ENCODE peak calls at places on chromosomes 7 and 10, in five cellular contexts. V is GM23248, S is HCT116, C is PC-3, I is MM.1S. N is an unnamed sample. For H3K4me1, the result is how much of the 10 kb centered on the place peaks cover.

GRCh38 chr10:100661546-100661945 is 83.8 kb upstream of the PAX2 start:
- DNase-seq in S (no peak), C (no peak), V (no peak), I (no peak), N (no peak)

GRCh38 chr10:15879058-15879457 is 18.8 kb upstream of the MINDY3 start:
- DNase-seq in I (peak), C (peak), V (peak), S (no peak), N (peak)

GRCh38 chr7:17516768-17517167 is 218.3 kb downstream of the AHR start:
- DNase-seq in S (no peak), I (no peak), C (no peak), V (peak), N (no peak)

GRCh38 chr10:93280699-93281366 is 201.3 kb downstream of the MYOF start:
- DNase-seq in I (no peak), S (no peak), C (no peak), V (no peak), N (peak)

GRCh38 chr7:96708872-96709271 is 774 bp downstream of the SEM1 start:
- DNase-seq in V (no peak), C (no peak), I (no peak), S (no peak), N (no peak)

GRCh38 chr7:106504620-106505019 is 156.3 kb downstream of the CCDC71L start:
- DNase-seq in I (no peak), C (no peak), S (no peak), V (no peak), N (no peak)

GRCh38 chr10:21173433-21173963 is 276.4 kb upstream of the NEBL start:
- DNase-seq in I (no peak), C (no peak), V (no peak), S (no peak), N (peak)

GRCh38 chr10:74640134-74640533 is 186.3 kb upstream of the KAT6B start:
- DNase-seq in C (peak), I (no peak), V (no peak), S (no peak), N (peak)

GRCh38 chr10:30359373-30360206 is 10.5 kb upstream of the MTPAP start:
- DNase-seq in S (peak), C (peak), I (peak), V (peak), N (peak)

DNA sequence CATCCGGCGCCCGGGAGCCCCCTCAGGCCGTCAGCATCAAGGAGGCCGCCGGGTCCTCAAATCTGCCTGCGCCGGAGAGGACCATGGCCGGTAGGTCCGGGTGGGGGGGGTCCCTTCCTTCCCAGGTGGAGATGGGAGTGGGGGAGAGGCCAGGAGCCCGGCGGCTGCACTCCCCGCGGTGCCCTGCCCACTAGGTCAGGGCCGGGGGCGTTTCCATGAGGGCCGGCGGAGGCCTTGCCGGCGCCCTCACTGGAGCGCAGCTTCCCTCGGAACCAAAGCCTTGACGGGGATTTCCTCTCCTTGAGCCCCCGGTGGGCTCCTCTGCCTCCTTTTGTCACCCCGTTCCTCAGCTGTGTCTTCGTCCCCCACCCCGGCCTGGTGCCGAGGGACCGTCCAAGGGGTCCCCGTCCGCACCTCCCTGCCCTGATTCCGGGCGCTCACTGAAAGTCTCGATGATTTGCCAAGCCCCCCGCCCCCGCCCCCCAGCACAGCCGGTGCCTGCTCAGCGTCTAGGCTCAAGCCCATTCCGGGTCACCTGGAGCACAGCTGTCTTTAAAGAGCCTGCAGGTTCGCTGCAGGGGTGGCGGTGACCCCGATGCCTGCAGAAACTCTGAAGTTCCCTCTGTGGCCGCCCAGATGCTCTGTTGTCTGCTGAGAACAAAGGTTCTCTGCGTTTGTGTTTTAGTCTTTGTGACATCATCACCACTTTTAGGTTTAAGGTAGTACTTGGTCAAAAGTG is 580 bp downstream of the VENTX start:
- DNase-seq in S (no peak), I (no peak), V (no peak), C (no peak), N (peak)
- H3K4me1 ChIP-seq in S (under half), I (under half), V (under half), C (under half), N (under half)

GRCh38 chr7:83528925-83529423 is 120.0 kb downstream of the SEMA3E start:
- DNase-seq in I (no peak), C (no peak), V (no peak), S (no peak), N (no peak)
- H3K9ac ChIP-seq in I (no peak), C (no peak), V (no peak), S (no peak), N (no peak)

GRCh38 chr7:36692444-36692843 is 31.9 kb downstream of the AOAH start:
- DNase-seq in I (no peak), S (no peak), C (no peak), V (no peak), N (no peak)
- TF ChIP-seq EZH2phosphoT487 in I (no peak), S (no peak), C (no peak), V (no peak), N (no peak)

DNA sequence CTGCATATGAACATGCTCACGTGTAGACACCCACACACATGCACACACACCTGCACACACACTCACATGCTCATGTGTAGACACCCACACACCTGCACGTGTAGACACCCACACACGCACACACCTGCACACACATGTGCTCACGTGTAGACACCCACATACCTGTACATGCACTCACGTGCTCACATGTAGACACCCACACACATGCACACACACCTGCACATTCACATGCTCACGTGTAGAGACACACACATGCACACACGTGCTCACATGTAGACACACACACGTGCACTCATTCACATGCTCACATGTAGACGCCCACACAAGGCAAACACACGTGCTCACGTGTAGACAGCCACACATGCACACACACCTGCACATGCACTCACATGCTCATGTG is 275.8 kb downstream of the PTPRN2 start:
- DNase-seq in C (no peak), I (no peak), V (no peak), S (no peak), N (no peak)
- H3K4me1 ChIP-seq in C (under half), I (under half), V (under half), S (under half), N (under half)

N was measured in neural progenitor cell.